ENCODE peak calls at places on chromosome 14, in five cellular contexts. S, E, T, Y and A are unnamed samples.

GRCh38 chr14:24426150-24426911 is 3.1 kb downstream of the CBLN3 start:
- DNase-seq in S (no peak), E (no peak), T (no peak), Y (no peak), A (no peak)

GRCh38 chr14:61098711-61099110 is 117.7 kb downstream of the SLC38A6 start:
- DNase-seq in S (no peak), E (no peak), T (no peak), Y (no peak), A (no peak)

GRCh38 chr14:103712633-103713247 is 2.5 kb downstream of the XRCC3 start:
- DNase-seq in S (no peak), E (no peak), T (no peak), Y (no peak), A (no peak)

GRCh38 chr14:22370084-22370847 is 218.8 kb downstream of the DAD1 start:
- DNase-seq in S (no peak), E (no peak), T (no peak), Y (no peak), A (peak; percentile 92)

GRCh38 chr14:49992901-49993335 is 100.0 kb downstream of the ARF6 start:
- DNase-seq in S (no peak), E (peak; percentile 86), T (no peak), Y (no peak), A (no peak)

GRCh38 chr14:79165460-79166080 is 995.4 kb downstream of the NRXN3 start:
- DNase-seq in S (no peak), E (no peak), T (no peak), Y (no peak), A (no peak)

GRCh38 chr14:75011356-75012097 is 8.8 kb downstream of the EIF2B2 start:
- DNase-seq in S (no peak), E (no peak), T (no peak), Y (no peak), A (no peak)

GRCh38 chr14:74401504-74402241 is 24.3 kb downstream of the SYNDIG1L start:
- DNase-seq in S (no peak), E (no peak), T (peak; percentile 27), Y (no peak), A (peak; percentile 41)

GRCh38 chr14:97005908-97006307 is 208.7 kb downstream of the VRK1 start:
- DNase-seq in S (no peak), E (no peak), T (no peak), Y (no peak), A (no peak)

GRCh38 chr14:45258805-45259204 is 5.8 kb upstream of the MIS18BP1 start:
- DNase-seq in S (no peak), E (no peak), T (no peak), Y (no peak), A (no peak)

GRCh38 chr14:54901380-54902142 is 1.1 kb downstream of the GCH1 start:
- DNase-seq in S (no peak), E (no peak), T (no peak), Y (no peak), A (no peak)

GRCh38 chr14:102510616-102511520 is 1.3 kb upstream of the ANKRD9 start:
- DNase-seq in S (no peak), E (peak; percentile 79), T (peak; percentile 59), Y (no peak), A (peak; percentile 49)

GRCh38 chr14:85308531-85309300 is 221.2 kb upstream of the FLRT2 start:
- DNase-seq in S (no peak), E (no peak), T (no peak), Y (no peak), A (no peak)

GRCh38 chr14:96263347-96264199 is 7.6 kb downstream of the BDKRB1 start:
- DNase-seq in S (no peak), E (no peak), T (no peak), Y (no peak), A (no peak)

GRCh38 chr14:82313889-82314288 is 780.2 kb upstream of the SEL1L start:
- DNase-seq in S (no peak), E (no peak), T (no peak), Y (no peak), A (no peak)

GRCh38 chr14:55884819-55885218 is 233.4 kb upstream of the PELI2 start:
- DNase-seq in S (no peak), E (no peak), T (no peak), Y (no peak), A (no peak)

GRCh38 chr14:65444230-65444629 is 31.7 kb downstream of the FUT8 start:
- DNase-seq in S (no peak), E (no peak), T (no peak), Y (no peak), A (no peak)

GRCh38 chr14:48035836-48036235 is 360.4 kb upstream of the MDGA2 start:
- DNase-seq in S (no peak), E (no peak), T (no peak), Y (no peak), A (peak; percentile 95)

DNA sequence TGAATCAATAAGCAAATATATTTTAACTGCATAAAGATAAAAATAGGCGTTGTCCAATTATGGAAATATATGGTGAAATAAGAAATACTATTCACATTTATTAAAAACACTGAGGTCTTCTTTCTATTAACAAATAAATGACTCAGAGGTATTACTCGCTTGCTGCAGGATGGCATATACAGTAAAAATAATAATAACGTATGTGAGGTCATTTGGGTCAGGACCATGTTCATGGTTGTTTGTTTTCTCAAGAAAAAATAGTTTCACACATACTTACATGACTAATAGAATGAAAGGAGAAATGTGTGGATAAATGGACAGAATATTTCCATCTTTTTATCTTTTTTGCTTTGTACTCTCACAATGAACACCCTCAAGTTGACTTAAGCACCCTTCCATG is 46.5 kb upstream of the RTL1 start:
- DNase-seq in S (no peak), E (no peak), T (no peak), Y (no peak), A (no peak)
- H3K4me1 ChIP-seq in S (no peaks in the 10 kb centered on the region), E (no peaks in the 10 kb centered on the region), T (no peaks in the 10 kb centered on the region), Y (no peaks in the 10 kb centered on the region), A (no peaks in the 10 kb centered on the region)

GRCh38 chr14:92717571-92718042 is 30.8 kb downstream of the LGMN start:
- DNase-seq in S (no peak), E (no peak), T (no peak), Y (no peak), A (no peak)

GRCh38 chr14:92716131-92716530 is 32.3 kb downstream of the LGMN start:
- DNase-seq in S (no peak), E (no peak), T (no peak), Y (no peak), A (no peak)

GRCh38 chr14:92719421-92719820 is 29.0 kb downstream of the LGMN start:
- DNase-seq in S (no peak), E (no peak), T (no peak), Y (no peak), A (no peak)

GRCh38 chr14:92718659-92719058 is 29.8 kb downstream of the LGMN start:
- DNase-seq in S (no peak), E (no peak), T (no peak), Y (no peak), A (no peak)

DNA sequence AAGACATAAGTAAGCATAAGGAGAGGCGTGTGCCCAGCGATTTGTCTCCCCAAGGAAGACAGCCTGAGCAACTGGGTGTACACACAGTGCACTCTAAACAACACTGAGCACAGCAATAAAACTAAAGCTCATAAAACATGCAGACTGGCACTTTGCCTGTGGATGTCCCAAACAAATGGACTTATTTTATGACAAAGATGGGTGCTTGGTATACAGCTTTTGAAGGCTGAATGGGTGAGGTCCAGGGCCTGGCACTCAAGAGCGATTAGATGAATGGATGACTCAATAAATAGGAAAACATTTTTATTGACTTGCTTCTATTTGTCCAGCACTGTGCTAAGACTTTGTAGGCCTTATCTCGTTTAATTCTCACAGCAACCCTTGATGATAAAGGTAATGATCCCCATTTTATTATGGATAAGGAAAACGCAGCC is 28.5 kb downstream of the LGMN start:
- DNase-seq in S (no peak), E (no peak), T (no peak), Y (no peak), A (peak; percentile 44)
- H3K27ac ChIP-seq in S (peak overlapping the region; percentile 22), E (no peak overlapping the region), T (peak overlapping the region; percentile 44), Y (no peak overlapping the region), A (peak overlapping the region; percentile 90)

GRCh38 chr14:99595034-99595433 is 9.0 kb downstream of the CCDC85C start:
- DNase-seq in S (no peak), E (no peak), T (no peak), Y (no peak), A (no peak)
- H3K4me1 ChIP-seq in S (peaks cover 2% of the 10 kb centered on the region), E (peaks cover 66% of the 10 kb centered on the region), T (peaks cover 48% of the 10 kb centered on the region), Y (peaks cover 23% of the 10 kb centered on the region), A (peaks cover 63% of the 10 kb centered on the region)

GRCh38 chr14:34234258-34234657 is 227.8 kb downstream of the SPTSSA start:
- DNase-seq in S (no peak), E (no peak), T (peak; percentile 67), Y (no peak), A (no peak)

GRCh38 chr14:34241185-34241711 is 220.8 kb downstream of the SPTSSA start:
- DNase-seq in S (no peak), E (no peak), T (no peak), Y (no peak), A (no peak)

GRCh38 chr14:34235635-34236300 is 226.3 kb downstream of the SPTSSA start:
- DNase-seq in S (no peak), E (no peak), T (no peak), Y (no peak), A (no peak)

GRCh38 chr14:34237098-34237497 is 224.9 kb downstream of the SPTSSA start:
- DNase-seq in S (no peak), E (peak; percentile 28), T (no peak), Y (no peak), A (no peak)

GRCh38 chr14:34237677-34238076 is 224.4 kb downstream of the SPTSSA start:
- DNase-seq in S (no peak), E (peak; percentile 47), T (no peak), Y (no peak), A (no peak)
- H3K27ac ChIP-seq in S (no peak overlapping the region), E (no peak overlapping the region), T (no peak overlapping the region), Y (no peak overlapping the region), A (no peak overlapping the region)